ENCODE peak calls at places on chromosomes 1 and 21, in nine cellular contexts. Q, D, M, U, V, O, F, I and X are unnamed samples.

GRCh38 chr1:6819641-6820040 is 34.4 kb downstream of the CAMTA1 start:
- DNase-seq in D (no peak), I (no peak), M (no peak), U (no peak), F (no peak), V (no peak), O (peak), Q (no peak), X (no peak)

GRCh38 chr21:46059195-46059594 is 38.7 kb upstream of the COL6A2 start:
- DNase-seq in D (no peak), V (no peak), U (no peak), M (no peak), O (no peak), I (no peak), F (no peak), Q (no peak), X (no peak)

GRCh38 chr1:179825201-179825600 is 52.4 kb downstream of the TOR1AIP2 start:
- DNase-seq in V (no peak), M (no peak), D (no peak), O (no peak), U (no peak), I (no peak), Q (no peak), F (no peak), X (no peak)

GRCh38 chr1:7535934-7536878 is 234.9 kb upstream of the VAMP3 start:
- DNase-seq in U (no peak), F (no peak), O (no peak), Q (no peak), D (no peak), V (no peak), M (no peak), I (no peak), X (no peak)

GRCh38 chr1:204941415-204942338 is 71.0 kb downstream of the NFASC start:
- DNase-seq in V (no peak), Q (no peak), M (peak), F (no peak), D (peak), I (no peak), U (peak), O (peak), X (peak)

GRCh38 chr1:41030872-41031616 is 9.5 kb upstream of the SLFNL1 start:
- DNase-seq in V (no peak), F (no peak), Q (no peak), O (no peak), U (no peak), M (no peak), D (no peak), I (no peak), X (no peak)

GRCh38 chr21:44995257-44995941 is 55.6 kb downstream of the SLX9 start:
- DNase-seq in Q (no peak), I (no peak), O (no peak), U (no peak), M (no peak), D (no peak), V (no peak), F (no peak), X (no peak)

GRCh38 chr1:196558424-196558823 is 49.8 kb downstream of the KCNT2 start:
- DNase-seq in M (no peak), I (no peak), O (peak), D (peak), V (no peak), F (no peak), Q (no peak), U (no peak), X (peak)

GRCh38 chr1:19088717-19089442 is 121.2 kb downstream of the UBR4 start:
- DNase-seq in Q (no peak), F (no peak), D (no peak), O (no peak), V (no peak), M (no peak), U (no peak), I (no peak), X (peak)

GRCh38 chr1:202860744-202861419 is 28.1 kb downstream of the RABIF start:
- DNase-seq in D (peak), V (no peak), F (peak), I (no peak), U (no peak), O (peak), M (no peak), Q (no peak), X (no peak)

GRCh38 chr1:79059361-79059760 is 52.8 kb upstream of the ADGRL4 start:
- DNase-seq in F (no peak), O (no peak), U (no peak), D (no peak), V (no peak), Q (no peak), I (no peak), M (no peak), X (no peak)

GRCh38 chr1:118960567-118961136 is 27.5 kb downstream of the TBX15 start:
- DNase-seq in O (peak), F (no peak), I (no peak), Q (no peak), M (no peak), U (no peak), D (no peak), V (no peak), X (no peak)

GRCh38 chr1:157955860-157956259 is 37.6 kb upstream of the KIRREL1 start:
- DNase-seq in U (no peak), V (no peak), M (peak), F (no peak), O (no peak), I (no peak), Q (no peak), D (no peak), X (no peak)

GRCh38 chr1:200306954-200307754 is 102.7 kb downstream of the ZNF281 start:
- DNase-seq in M (peak), V (no peak), O (peak), F (peak), Q (no peak), U (peak), D (peak), I (no peak), X (peak)

GRCh38 chr1:53508991-53509663 is 49.9 kb downstream of the DMRTB1 start:
- DNase-seq in Q (no peak), F (no peak), U (no peak), D (peak), I (no peak), V (no peak), M (no peak), O (peak), X (no peak)

GRCh38 chr1:218482683-218483082 is 137.5 kb downstream of the TGFB2 start:
- DNase-seq in D (no peak), I (no peak), F (no peak), V (no peak), O (peak), Q (no peak), M (no peak), U (no peak), X (no peak)

GRCh38 chr21:37915941-37916794 is at the start of gene KCNJ6:
- DNase-seq in U (no peak), Q (no peak), V (no peak), D (peak), I (no peak), O (peak), M (peak), F (no peak), X (no peak)

GRCh38 chr1:54384921-54385726 is 21.1 kb downstream of the SSBP3 start:
- DNase-seq in U (no peak), D (no peak), Q (no peak), I (no peak), F (no peak), V (no peak), O (peak), M (no peak), X (no peak)

GRCh38 chr1:197912739-197913494 is 4.3 kb upstream of the LHX9 start:
- DNase-seq in V (no peak), O (no peak), I (no peak), Q (no peak), M (no peak), D (no peak), U (no peak), F (no peak), X (no peak)

GRCh38 chr1:48018799-48019198 is 21.6 kb upstream of the TRABD2B start:
- DNase-seq in V (no peak), Q (no peak), U (no peak), D (peak), M (no peak), F (no peak), O (no peak), I (no peak), X (no peak)

GRCh38 chr1:96660503-96660902 is 61.1 kb upstream of the PTBP2 start:
- DNase-seq in I (no peak), O (peak), F (no peak), U (no peak), Q (no peak), M (no peak), V (no peak), D (peak), X (no peak)

GRCh38 chr1:199071080-199071479 is 432.2 kb downstream of the PTPRC start:
- DNase-seq in O (no peak), V (no peak), U (no peak), I (no peak), M (no peak), F (no peak), Q (no peak), D (no peak), X (no peak)

GRCh38 chr1:37890378-37891014 is 31.1 kb upstream of the MTF1 start:
- DNase-seq in D (peak), U (peak), V (no peak), I (no peak), O (peak), M (no peak), F (peak), Q (no peak), X (peak)

GRCh38 chr1:243263824-243264223 is 8.0 kb downstream of the SDCCAG8 start:
- DNase-seq in O (no peak), U (no peak), F (no peak), M (no peak), I (no peak), D (no peak), V (no peak), Q (no peak), X (no peak)

GRCh38 chr1:215718888-215719287 is 151.8 kb downstream of the KCTD3 start:
- DNase-seq in V (no peak), D (no peak), U (no peak), M (no peak), O (no peak), Q (no peak), I (no peak), F (no peak), X (no peak)

GRCh38 chr1:56806804-56807203 is 12.4 kb downstream of the FYB2 start:
- DNase-seq in U (no peak), O (no peak), D (no peak), Q (no peak), I (no peak), V (no peak), F (no peak), M (peak), X (no peak)

GRCh38 chr1:29236743-29236992 is 346 bp downstream of the PTPRU start:
- DNase-seq in F (no peak), D (no peak), U (no peak), O (peak), Q (no peak), I (no peak), V (no peak), M (no peak), X (no peak)